ENCODE peak calls at places on chromosomes 13 and 19, in seven cellular contexts. One of them, this sample, is unnamed.

GRCh38 chr13:19685445-19685844 is 52.0 kb downstream of the MPHOSPH8 start:
- DNase-seq in A549: no peak
- DNase-seq in caudate nucleus: no peak
- DNase-seq in activated CD4-positive, alpha-beta T cell treated with anti-CD3 and anti-CD28 coated beads, Interleukin-2, amount 50 U/mL, for 48 hours: no peak
- DNase-seq in NCI-H2227 treated with DMSO at 0.1 percent for 48 hours: no peak
- DNase-seq in skeletal muscle cell: no peak
- DNase-seq in astrocyte of the spinal cord: no peak
- DNase-seq in this sample: no peak

GRCh38 chr13:34578917-34579316 is 363.2 kb upstream of the NBEA start:
- DNase-seq in A549: no peak
- DNase-seq in caudate nucleus: no peak
- DNase-seq in activated CD4-positive, alpha-beta T cell treated with anti-CD3 and anti-CD28 coated beads, Interleukin-2, amount 50 U/mL, for 48 hours: no peak
- DNase-seq in NCI-H2227 treated with DMSO at 0.1 percent for 48 hours: no peak
- DNase-seq in skeletal muscle cell: no peak
- DNase-seq in astrocyte of the spinal cord: no peak
- DNase-seq in this sample: no peak

GRCh38 chr19:13008926-13009787 is 13.9 kb downstream of the NFIX start:
- DNase-seq in A549: no peak
- DNase-seq in caudate nucleus: no peak
- DNase-seq in activated CD4-positive, alpha-beta T cell treated with anti-CD3 and anti-CD28 coated beads, Interleukin-2, amount 50 U/mL, for 48 hours: no peak
- DNase-seq in NCI-H2227 treated with DMSO at 0.1 percent for 48 hours: no peak
- DNase-seq in skeletal muscle cell: no peak
- DNase-seq in astrocyte of the spinal cord: no peak
- DNase-seq in this sample: peak

GRCh38 chr13:75271851-75272250 is 210.1 kb downstream of the TBC1D4 start:
- DNase-seq in A549: no peak
- DNase-seq in caudate nucleus: no peak
- DNase-seq in activated CD4-positive, alpha-beta T cell treated with anti-CD3 and anti-CD28 coated beads, Interleukin-2, amount 50 U/mL, for 48 hours: no peak
- DNase-seq in NCI-H2227 treated with DMSO at 0.1 percent for 48 hours: no peak
- DNase-seq in skeletal muscle cell: no peak
- DNase-seq in astrocyte of the spinal cord: peak
- DNase-seq in this sample: no peak

GRCh38 chr13:51818771-51819511 is 15.0 kb upstream of the DHRS12 start:
- DNase-seq in A549: no peak
- DNase-seq in caudate nucleus: no peak
- DNase-seq in activated CD4-positive, alpha-beta T cell treated with anti-CD3 and anti-CD28 coated beads, Interleukin-2, amount 50 U/mL, for 48 hours: peak
- DNase-seq in NCI-H2227 treated with DMSO at 0.1 percent for 48 hours: no peak
- DNase-seq in skeletal muscle cell: no peak
- DNase-seq in astrocyte of the spinal cord: no peak
- DNase-seq in this sample: no peak

GRCh38 chr13:61684976-61685682 is 269.5 kb upstream of the PCDH20 start:
- DNase-seq in A549: no peak
- DNase-seq in caudate nucleus: no peak
- DNase-seq in activated CD4-positive, alpha-beta T cell treated with anti-CD3 and anti-CD28 coated beads, Interleukin-2, amount 50 U/mL, for 48 hours: no peak
- DNase-seq in NCI-H2227 treated with DMSO at 0.1 percent for 48 hours: no peak
- DNase-seq in skeletal muscle cell: no peak
- DNase-seq in astrocyte of the spinal cord: no peak
- DNase-seq in this sample: no peak

GRCh38 chr13:98143601-98144500 is 957 bp downstream of the FARP1 start:
- DNase-seq in A549: peak
- DNase-seq in caudate nucleus: no peak
- DNase-seq in activated CD4-positive, alpha-beta T cell treated with anti-CD3 and anti-CD28 coated beads, Interleukin-2, amount 50 U/mL, for 48 hours: no peak
- DNase-seq in NCI-H2227 treated with DMSO at 0.1 percent for 48 hours: no peak
- DNase-seq in skeletal muscle cell: no peak
- DNase-seq in astrocyte of the spinal cord: peak
- DNase-seq in this sample: peak

GRCh38 chr13:44088409-44088808 is 208.7 kb downstream of the LACC1 start:
- DNase-seq in A549: no peak
- DNase-seq in caudate nucleus: no peak
- DNase-seq in activated CD4-positive, alpha-beta T cell treated with anti-CD3 and anti-CD28 coated beads, Interleukin-2, amount 50 U/mL, for 48 hours: no peak
- DNase-seq in NCI-H2227 treated with DMSO at 0.1 percent for 48 hours: no peak
- DNase-seq in skeletal muscle cell: no peak
- DNase-seq in astrocyte of the spinal cord: no peak
- DNase-seq in this sample: no peak

GRCh38 chr13:102569488-102569887 is 27.3 kb upstream of the TPP2 start:
- DNase-seq in A549: no peak
- DNase-seq in caudate nucleus: no peak
- DNase-seq in activated CD4-positive, alpha-beta T cell treated with anti-CD3 and anti-CD28 coated beads, Interleukin-2, amount 50 U/mL, for 48 hours: no peak
- DNase-seq in NCI-H2227 treated with DMSO at 0.1 percent for 48 hours: no peak
- DNase-seq in skeletal muscle cell: peak
- DNase-seq in astrocyte of the spinal cord: no peak
- DNase-seq in this sample: no peak

GRCh38 chr13:22336460-22336859 is 665.6 kb downstream of the FGF9 start:
- DNase-seq in A549: no peak
- DNase-seq in caudate nucleus: no peak
- DNase-seq in activated CD4-positive, alpha-beta T cell treated with anti-CD3 and anti-CD28 coated beads, Interleukin-2, amount 50 U/mL, for 48 hours: no peak
- DNase-seq in NCI-H2227 treated with DMSO at 0.1 percent for 48 hours: no peak
- DNase-seq in skeletal muscle cell: no peak
- DNase-seq in astrocyte of the spinal cord: no peak
- DNase-seq in this sample: no peak

GRCh38 chr19:56191711-56192110 is 5.9 kb downstream of the ZSCAN5B start:
- DNase-seq in A549: no peak
- DNase-seq in caudate nucleus: no peak
- DNase-seq in activated CD4-positive, alpha-beta T cell treated with anti-CD3 and anti-CD28 coated beads, Interleukin-2, amount 50 U/mL, for 48 hours: no peak
- DNase-seq in NCI-H2227 treated with DMSO at 0.1 percent for 48 hours: no peak
- DNase-seq in skeletal muscle cell: no peak
- DNase-seq in astrocyte of the spinal cord: no peak
- DNase-seq in this sample: no peak

GRCh38 chr19:4130635-4131438 is 6.9 kb upstream of the MAP2K2 start:
- DNase-seq in A549: peak
- DNase-seq in caudate nucleus: no peak
- DNase-seq in activated CD4-positive, alpha-beta T cell treated with anti-CD3 and anti-CD28 coated beads, Interleukin-2, amount 50 U/mL, for 48 hours: no peak
- DNase-seq in NCI-H2227 treated with DMSO at 0.1 percent for 48 hours: no peak
- DNase-seq in skeletal muscle cell: peak
- DNase-seq in astrocyte of the spinal cord: peak
- DNase-seq in this sample: peak

GRCh38 chr19:54674021-54674617 is 11.3 kb downstream of the LILRB4 start:
- DNase-seq in A549: peak
- DNase-seq in caudate nucleus: no peak
- DNase-seq in activated CD4-positive, alpha-beta T cell treated with anti-CD3 and anti-CD28 coated beads, Interleukin-2, amount 50 U/mL, for 48 hours: no peak
- DNase-seq in NCI-H2227 treated with DMSO at 0.1 percent for 48 hours: peak
- DNase-seq in skeletal muscle cell: no peak
- DNase-seq in astrocyte of the spinal cord: no peak
- DNase-seq in this sample: peak

GRCh38 chr13:37944476-37945442 is 75.2 kb upstream of the TRPC4 start:
- DNase-seq in A549: no peak
- DNase-seq in caudate nucleus: no peak
- DNase-seq in activated CD4-positive, alpha-beta T cell treated with anti-CD3 and anti-CD28 coated beads, Interleukin-2, amount 50 U/mL, for 48 hours: no peak
- DNase-seq in NCI-H2227 treated with DMSO at 0.1 percent for 48 hours: no peak
- DNase-seq in skeletal muscle cell: no peak
- DNase-seq in astrocyte of the spinal cord: peak
- DNase-seq in this sample: no peak

GRCh38 chr13:20550799-20551198 is 16.2 kb upstream of the IFT88 start:
- DNase-seq in A549: no peak
- DNase-seq in caudate nucleus: no peak
- DNase-seq in activated CD4-positive, alpha-beta T cell treated with anti-CD3 and anti-CD28 coated beads, Interleukin-2, amount 50 U/mL, for 48 hours: no peak
- DNase-seq in NCI-H2227 treated with DMSO at 0.1 percent for 48 hours: no peak
- DNase-seq in skeletal muscle cell: no peak
- DNase-seq in astrocyte of the spinal cord: peak
- DNase-seq in this sample: no peak

GRCh38 chr19:3665681-3666544 is 34.4 kb downstream of the PIP5K1C start:
- DNase-seq in A549: peak
- DNase-seq in caudate nucleus: peak
- DNase-seq in activated CD4-positive, alpha-beta T cell treated with anti-CD3 and anti-CD28 coated beads, Interleukin-2, amount 50 U/mL, for 48 hours: peak
- DNase-seq in NCI-H2227 treated with DMSO at 0.1 percent for 48 hours: no peak
- DNase-seq in skeletal muscle cell: no peak
- DNase-seq in astrocyte of the spinal cord: no peak
- DNase-seq in this sample: peak

GRCh38 chr13:65468628-65469027 is 1761.5 kb downstream of the PCDH9 start:
- DNase-seq in A549: no peak
- DNase-seq in caudate nucleus: no peak
- DNase-seq in activated CD4-positive, alpha-beta T cell treated with anti-CD3 and anti-CD28 coated beads, Interleukin-2, amount 50 U/mL, for 48 hours: no peak
- DNase-seq in NCI-H2227 treated with DMSO at 0.1 percent for 48 hours: no peak
- DNase-seq in skeletal muscle cell: no peak
- DNase-seq in astrocyte of the spinal cord: peak
- DNase-seq in this sample: no peak

GRCh38 chr13:108003626-108004025 is 211.7 kb downstream of the LIG4 start:
- DNase-seq in A549: no peak
- DNase-seq in caudate nucleus: no peak
- DNase-seq in activated CD4-positive, alpha-beta T cell treated with anti-CD3 and anti-CD28 coated beads, Interleukin-2, amount 50 U/mL, for 48 hours: no peak
- DNase-seq in NCI-H2227 treated with DMSO at 0.1 percent for 48 hours: no peak
- DNase-seq in skeletal muscle cell: no peak
- DNase-seq in astrocyte of the spinal cord: no peak
- DNase-seq in this sample: no peak

GRCh38 chr13:106701810-106702341 is 133.9 kb upstream of the ARGLU1 start:
- DNase-seq in A549: no peak
- DNase-seq in caudate nucleus: no peak
- DNase-seq in activated CD4-positive, alpha-beta T cell treated with anti-CD3 and anti-CD28 coated beads, Interleukin-2, amount 50 U/mL, for 48 hours: no peak
- DNase-seq in NCI-H2227 treated with DMSO at 0.1 percent for 48 hours: no peak
- DNase-seq in skeletal muscle cell: no peak
- DNase-seq in astrocyte of the spinal cord: no peak
- DNase-seq in this sample: no peak

GRCh38 chr19:4539697-4540581 is at the start of gene LRG1:
- DNase-seq in A549: no peak
- DNase-seq in caudate nucleus: no peak
- DNase-seq in activated CD4-positive, alpha-beta T cell treated with anti-CD3 and anti-CD28 coated beads, Interleukin-2, amount 50 U/mL, for 48 hours: peak
- DNase-seq in NCI-H2227 treated with DMSO at 0.1 percent for 48 hours: no peak
- DNase-seq in skeletal muscle cell: no peak
- DNase-seq in astrocyte of the spinal cord: no peak
- DNase-seq in this sample: no peak

GRCh38 chr19:11019824-11020223 is 59.0 kb downstream of the SMARCA4 start:
- DNase-seq in A549: no peak
- DNase-seq in caudate nucleus: no peak
- DNase-seq in activated CD4-positive, alpha-beta T cell treated with anti-CD3 and anti-CD28 coated beads, Interleukin-2, amount 50 U/mL, for 48 hours: no peak
- DNase-seq in NCI-H2227 treated with DMSO at 0.1 percent for 48 hours: no peak
- DNase-seq in skeletal muscle cell: no peak
- DNase-seq in astrocyte of the spinal cord: no peak
- DNase-seq in this sample: no peak

GRCh38 chr13:91817250-91817649 is 418.8 kb downstream of the GPC5 start:
- DNase-seq in A549: no peak
- DNase-seq in caudate nucleus: no peak
- DNase-seq in activated CD4-positive, alpha-beta T cell treated with anti-CD3 and anti-CD28 coated beads, Interleukin-2, amount 50 U/mL, for 48 hours: no peak
- DNase-seq in NCI-H2227 treated with DMSO at 0.1 percent for 48 hours: peak
- DNase-seq in skeletal muscle cell: no peak
- DNase-seq in astrocyte of the spinal cord: peak
- DNase-seq in this sample: peak

GRCh38 chr19:52198678-52199077 is 8.8 kb downstream of the PPP2R1A start:
- DNase-seq in A549: no peak
- DNase-seq in caudate nucleus: no peak
- DNase-seq in activated CD4-positive, alpha-beta T cell treated with anti-CD3 and anti-CD28 coated beads, Interleukin-2, amount 50 U/mL, for 48 hours: no peak
- DNase-seq in NCI-H2227 treated with DMSO at 0.1 percent for 48 hours: no peak
- DNase-seq in skeletal muscle cell: no peak
- DNase-seq in astrocyte of the spinal cord: no peak
- DNase-seq in this sample: no peak

GRCh38 chr19:6667114-6667627 is 2.8 kb downstream of the TNFSF14 start:
- DNase-seq in A549: no peak
- DNase-seq in caudate nucleus: no peak
- DNase-seq in activated CD4-positive, alpha-beta T cell treated with anti-CD3 and anti-CD28 coated beads, Interleukin-2, amount 50 U/mL, for 48 hours: peak
- DNase-seq in NCI-H2227 treated with DMSO at 0.1 percent for 48 hours: no peak
- DNase-seq in skeletal muscle cell: no peak
- DNase-seq in astrocyte of the spinal cord: no peak
- DNase-seq in this sample: no peak

This sample was measured in NCI-H82.